ENCODE peak calls at places on chromosome 11, in five cellular contexts. One of them, this sample, is unnamed.

GRCh38 chr11:117230286-117230961 is 1.4 kb downstream of the PCSK7 start:
- DNase-seq in CD14-positive monocyte: no peak
- DNase-seq in PC-3: peak
- DNase-seq in cardiac fibroblast: peak
- DNase-seq in NCI-H2081: no peak
- DNase-seq in this sample: no peak

GRCh38 chr11:130146797-130147196 is 12.8 kb upstream of the ST14 start:
- DNase-seq in CD14-positive monocyte: peak
- DNase-seq in PC-3: peak
- DNase-seq in cardiac fibroblast: no peak
- DNase-seq in NCI-H2081: no peak
- DNase-seq in this sample: no peak

GRCh38 chr11:18726040-18726439 is at the start of gene IGSF22:
- DNase-seq in CD14-positive monocyte: no peak
- DNase-seq in PC-3: no peak
- DNase-seq in cardiac fibroblast: no peak
- DNase-seq in NCI-H2081: no peak
- DNase-seq in this sample: peak

GRCh38 chr11:126007263-126007662 is 55.4 kb downstream of the CDON start:
- DNase-seq in CD14-positive monocyte: no peak
- DNase-seq in PC-3: peak
- DNase-seq in cardiac fibroblast: peak
- DNase-seq in NCI-H2081: no peak
- DNase-seq in this sample: no peak

GRCh38 chr11:73983764-73984543 is 1.3 kb upstream of the UCP2 start:
- DNase-seq in CD14-positive monocyte: peak
- DNase-seq in PC-3: no peak
- DNase-seq in cardiac fibroblast: no peak
- DNase-seq in NCI-H2081: peak
- DNase-seq in this sample: peak

GRCh38 chr11:129695543-129696308 is 119.9 kb upstream of the TMEM45B start:
- DNase-seq in CD14-positive monocyte: no peak
- DNase-seq in PC-3: peak
- DNase-seq in cardiac fibroblast: peak
- DNase-seq in NCI-H2081: peak
- DNase-seq in this sample: peak

GRCh38 chr11:111680486-111681175 is 78.4 kb downstream of the SIK2 start:
- DNase-seq in CD14-positive monocyte: no peak
- DNase-seq in PC-3: no peak
- DNase-seq in cardiac fibroblast: no peak
- DNase-seq in NCI-H2081: no peak
- DNase-seq in this sample: no peak

GRCh38 chr11:3161720-3162409 is 3.2 kb downstream of the OSBPL5 start:
- DNase-seq in CD14-positive monocyte: peak
- DNase-seq in PC-3: no peak
- DNase-seq in cardiac fibroblast: no peak
- DNase-seq in NCI-H2081: no peak
- DNase-seq in this sample: no peak

GRCh38 chr11:66986178-66986545 is 11.1 kb downstream of the C11orf86 start:
- DNase-seq in CD14-positive monocyte: no peak
- DNase-seq in PC-3: no peak
- DNase-seq in cardiac fibroblast: no peak
- DNase-seq in NCI-H2081: no peak
- DNase-seq in this sample: no peak

GRCh38 chr11:33892906-33893594 is 1.2 kb upstream of the LMO2 start:
- DNase-seq in CD14-positive monocyte: no peak
- DNase-seq in PC-3: no peak
- DNase-seq in cardiac fibroblast: no peak
- DNase-seq in NCI-H2081: no peak
- DNase-seq in this sample: no peak

GRCh38 chr11:10918698-10919097 is 60.8 kb upstream of the ZBED5 start:
- DNase-seq in CD14-positive monocyte: peak
- DNase-seq in PC-3: no peak
- DNase-seq in cardiac fibroblast: peak
- DNase-seq in NCI-H2081: no peak
- DNase-seq in this sample: no peak

GRCh38 chr11:37371346-37371970 is 773.4 kb upstream of the RAG2 start:
- DNase-seq in CD14-positive monocyte: no peak
- DNase-seq in PC-3: peak
- DNase-seq in cardiac fibroblast: no peak
- DNase-seq in NCI-H2081: no peak
- DNase-seq in this sample: no peak

GRCh38 chr11:116578971-116579687 is 193.7 kb downstream of the BUD13 start:
- DNase-seq in CD14-positive monocyte: no peak
- DNase-seq in PC-3: no peak
- DNase-seq in cardiac fibroblast: no peak
- DNase-seq in NCI-H2081: peak
- DNase-seq in this sample: peak

GRCh38 chr11:116595305-116595880 is 177.4 kb downstream of the BUD13 start:
- DNase-seq in CD14-positive monocyte: no peak
- DNase-seq in PC-3: no peak
- DNase-seq in cardiac fibroblast: no peak
- DNase-seq in NCI-H2081: peak
- DNase-seq in this sample: peak

GRCh38 chr11:64263021-64263946 is 12.0 kb downstream of the PLCB3 start:
- DNase-seq in CD14-positive monocyte: no peak
- DNase-seq in PC-3: no peak
- DNase-seq in cardiac fibroblast: peak
- DNase-seq in NCI-H2081: no peak
- DNase-seq in this sample: no peak

GRCh38 chr11:92272651-92273050 is 48.0 kb downstream of the FAT3 start:
- DNase-seq in CD14-positive monocyte: no peak
- DNase-seq in PC-3: no peak
- DNase-seq in cardiac fibroblast: no peak
- DNase-seq in NCI-H2081: no peak
- DNase-seq in this sample: no peak

GRCh38 chr11:62125316-62125715 is 1.5 kb downstream of the INCENP start:
- DNase-seq in CD14-positive monocyte: no peak
- DNase-seq in PC-3: peak
- DNase-seq in cardiac fibroblast: no peak
- DNase-seq in NCI-H2081: no peak
- DNase-seq in this sample: no peak

GRCh38 chr11:19220903-19221682 is 19.3 kb upstream of the CSRP3 start:
- DNase-seq in CD14-positive monocyte: no peak
- DNase-seq in PC-3: no peak
- DNase-seq in cardiac fibroblast: no peak
- DNase-seq in NCI-H2081: no peak
- DNase-seq in this sample: no peak

GRCh38 chr11:33920838-33921613 is 29.1 kb upstream of the LMO2 start:
- DNase-seq in CD14-positive monocyte: peak
- DNase-seq in PC-3: no peak
- DNase-seq in cardiac fibroblast: peak
- DNase-seq in NCI-H2081: no peak
- DNase-seq in this sample: no peak

GRCh38 chr11:59756496-59756840 is 1.3 kb downstream of the STX3 start:
- DNase-seq in CD14-positive monocyte: no peak
- DNase-seq in PC-3: no peak
- DNase-seq in cardiac fibroblast: peak
- DNase-seq in NCI-H2081: no peak
- DNase-seq in this sample: no peak

This sample was measured in NCI-H524.